ENCODE peak calls at places on chromosomes 7 and 10, in eight cellular contexts. Y is kidney glomerular epithelial cell; M is amygdala; S is Kasumi-1; C is activated naive CD4-positive, alpha-beta T cell treated with anti-CD3 and anti-CD28 coated beads, Interleukin-2, amount 10 ng/mL, durations not matched to agents 7 days and 5 days; H is stimulated activated CD4-positive, alpha-beta T cell treated with anti-CD3 and anti-CD28 coated beads, Interleukin-2, amount 100 ng/mL, for 48 hours; T is aorta; A is COLO829. J is an unnamed sample.

GRCh38 chr7:129144834-129145668 is 544 bp downstream of the TSPAN33 start:
- DNase-seq in Y (no peak), M (no peak), S (peak; percentile 26), C (peak; percentile 45), H (no peak), T (no peak), A (no peak), J (no peak)

GRCh38 chr10:28983799-28984198 is 305.1 kb upstream of the LYZL1 start:
- DNase-seq in Y (no peak), M (no peak), S (no peak), C (no peak), H (no peak), T (no peak), A (no peak), J (no peak)

GRCh38 chr7:14834888-14835287 is 67.7 kb downstream of the DGKB start:
- DNase-seq in Y (no peak), M (no peak), S (no peak), C (no peak), H (no peak), T (no peak), A (no peak), J (no peak)

GRCh38 chr7:41918597-41918996 is 215.7 kb upstream of the INHBA start:
- DNase-seq in Y (peak; percentile 31), M (no peak), S (no peak), C (no peak), H (no peak), T (no peak), A (no peak), J (no peak)

GRCh38 chr10:103295391-103296044 is 18.6 kb downstream of the INA start:
- DNase-seq in Y (peak; percentile 46), M (no peak), S (no peak), C (no peak), H (no peak), T (no peak), A (no peak), J (no peak)

GRCh38 chr10:123687758-123688157 is 21.6 kb downstream of the GPR26 start:
- DNase-seq in Y (no peak), M (no peak), S (no peak), C (no peak), H (no peak), T (no peak), A (no peak), J (no peak)

GRCh38 chr10:37490266-37490665 is 364.9 kb downstream of the ANKRD30A start:
- DNase-seq in Y (no peak), M (no peak), S (no peak), C (no peak), H (no peak), T (no peak), A (peak; percentile 10), J (no peak)

GRCh38 chr10:105974803-105975456 is 1189.6 kb downstream of the SORCS1 start:
- DNase-seq in Y (peak; percentile 26), M (no peak), S (no peak), C (no peak), H (no peak), T (no peak), A (peak; percentile 15), J (no peak)

GRCh38 chr7:50220280-50220679 is 84.2 kb upstream of the IKZF1 start:
- DNase-seq in Y (no peak), M (no peak), S (peak; percentile 62), C (no peak), H (no peak), T (no peak), A (no peak), J (no peak)

GRCh38 chr10:109773818-109774440 is 149.4 kb downstream of the XPNPEP1 start:
- DNase-seq in Y (peak; percentile 52), M (no peak), S (peak; percentile 85), C (no peak), H (no peak), T (no peak), A (peak; percentile 42), J (no peak)

J was measured in NCI-H1930.